ENCODE peak calls at places on chromosomes 12 and 14, in six cellular contexts. L is body of pancreas, Z is uterus, Y is astrocyte, P is colonic mucosa, G is right atrium auricular region. J is an unnamed sample.

GRCh38 chr12:94961413-94961812 is 42.1 kb downstream of the NDUFA12 start:
- DNase-seq in L (no peak), Z (no peak), Y (no peak), P (no peak), G (no peak), J (no peak)

GRCh38 chr12:71958056-71958455 is 19.4 kb downstream of the TPH2 start:
- DNase-seq in L (no peak), Z (no peak), Y (peak), P (no peak), G (no peak), J (no peak)

GRCh38 chr14:22556990-22557623 is 31.9 kb downstream of the DAD1 start:
- DNase-seq in L (peak), Z (peak), Y (peak), P (peak), G (peak), J (no peak)

GRCh38 chr14:92546347-92547053 is 32.9 kb downstream of the RIN3 start:
- DNase-seq in L (no peak), Z (no peak), Y (peak), P (no peak), G (no peak), J (no peak)

GRCh38 chr14:95258156-95258555 is 61.6 kb downstream of the CLMN start:
- DNase-seq in L (no peak), Z (no peak), Y (no peak), P (no peak), G (peak), J (no peak)

GRCh38 chr12:7602287-7602686 is 63.4 kb downstream of the APOBEC1 start:
- DNase-seq in L (no peak), Z (no peak), Y (no peak), P (no peak), G (no peak), J (peak)

GRCh38 chr14:105351920-105352871 is 37.6 kb downstream of the PACS2 start:
- DNase-seq in L (peak), Z (peak), Y (peak), P (peak), G (peak), J (peak)

GRCh38 chr14:33848706-33849454 is 102.0 kb downstream of the EGLN3 start:
- DNase-seq in L (peak), Z (peak), Y (peak), P (peak), G (no peak), J (no peak)

GRCh38 chr12:8011331-8011730 is 21.2 kb upstream of the FOXJ2 start:
- DNase-seq in L (no peak), Z (no peak), Y (peak), P (no peak), G (no peak), J (no peak)

GRCh38 chr14:68211886-68212285 is 392.3 kb downstream of the RAD51B start:
- DNase-seq in L (peak), Z (no peak), Y (no peak), P (no peak), G (no peak), J (no peak)

GRCh38 chr14:103314496-103315277 is 19.4 kb upstream of the EIF5 start:
- DNase-seq in L (peak), Z (no peak), Y (no peak), P (no peak), G (no peak), J (no peak)

GRCh38 chr14:85731198-85731597 is 201.3 kb downstream of the FLRT2 start:
- DNase-seq in L (peak), Z (peak), Y (peak), P (no peak), G (no peak), J (no peak)

GRCh38 chr14:72463291-72463866 is 430.5 kb downstream of the DPF3 start:
- DNase-seq in L (no peak), Z (no peak), Y (no peak), P (no peak), G (no peak), J (no peak)

GRCh38 chr14:102182901-102183619 is 43.4 kb downstream of the WDR20 start:
- DNase-seq in L (no peak), Z (no peak), Y (peak), P (no peak), G (no peak), J (no peak)

GRCh38 chr12:4829793-4830162 is 79.9 kb upstream of the KCNA1 start:
- DNase-seq in L (no peak), Z (no peak), Y (no peak), P (no peak), G (no peak), J (no peak)

GRCh38 chr14:102200690-102201368 is 61.1 kb downstream of the WDR20 start:
- DNase-seq in L (no peak), Z (no peak), Y (no peak), P (no peak), G (no peak), J (no peak)

GRCh38 chr14:70721542-70721941 is 79.8 kb downstream of the TTC9 start:
- DNase-seq in L (no peak), Z (no peak), Y (peak), P (no peak), G (no peak), J (no peak)

GRCh38 chr12:49342066-49342913 is 4.4 kb upstream of the DNAJC22 start:
- DNase-seq in L (peak), Z (peak), Y (peak), P (peak), G (no peak), J (no peak)

GRCh38 chr12:46946137-46946536 is 120.3 kb upstream of the SLC38A4 start:
- DNase-seq in L (no peak), Z (no peak), Y (peak), P (no peak), G (no peak), J (peak)

GRCh38 chr12:505221-505620 is 45.5 kb downstream of the B4GALNT3 start:
- DNase-seq in L (no peak), Z (no peak), Y (no peak), P (no peak), G (no peak), J (no peak)

GRCh38 chr14:105502446-105503295 is 11.6 kb downstream of the TEDC1 start:
- DNase-seq in L (no peak), Z (no peak), Y (no peak), P (no peak), G (no peak), J (no peak)

GRCh38 chr14:65815127-65815526 is 402.6 kb downstream of the FUT8 start:
- DNase-seq in L (no peak), Z (no peak), Y (no peak), P (no peak), G (no peak), J (no peak)

GRCh38 chr12:112130461-112130998 is 5.2 kb downstream of the TRAFD1 start:
- DNase-seq in L (no peak), Z (no peak), Y (no peak), P (no peak), G (no peak), J (no peak)

GRCh38 chr12:112005419-112006395 is 7.3 kb downstream of the TMEM116 start:
- DNase-seq in L (peak), Z (no peak), Y (no peak), P (peak), G (no peak), J (no peak)

GRCh38 chr14:24613241-24613640 is 3.8 kb upstream of the GZMH start:
- DNase-seq in L (no peak), Z (no peak), Y (no peak), P (no peak), G (no peak), J (no peak)

GRCh38 chr14:24913026-24913425 is 136.9 kb downstream of the STXBP6 start:
- DNase-seq in L (no peak), Z (no peak), Y (peak), P (no peak), G (no peak), J (no peak)

GRCh38 chr12:6234906-6235305 is 34.7 kb downstream of the CD9 start:
- DNase-seq in L (no peak), Z (no peak), Y (no peak), P (peak), G (no peak), J (no peak)

GRCh38 chr14:91244501-91244901 is at the start of gene GPR68:
- DNase-seq in L (peak), Z (peak), Y (peak), P (peak), G (peak), J (peak)

GRCh38 chr12:92438641-92439396 is 264.0 kb upstream of the PLEKHG7 start:
- DNase-seq in L (no peak), Z (no peak), Y (no peak), P (no peak), G (no peak), J (no peak)

GRCh38 chr12:89208661-89209096 is 143.6 kb downstream of the DUSP6 start:
- DNase-seq in L (no peak), Z (no peak), Y (no peak), P (no peak), G (no peak), J (no peak)

GRCh38 chr12:110896559-110896958 is 23.8 kb downstream of the MYL2 start:
- DNase-seq in L (no peak), Z (no peak), Y (no peak), P (no peak), G (no peak), J (no peak)

GRCh38 chr12:131345521-131346436 is 365.1 kb upstream of the SFSWAP start:
- DNase-seq in L (no peak), Z (no peak), Y (no peak), P (no peak), G (peak), J (no peak)

GRCh38 chr14:95533391-95533821 is 1.4 kb upstream of the GLRX5 start:
- DNase-seq in L (no peak), Z (no peak), Y (peak), P (no peak), G (no peak), J (no peak)

GRCh38 chr14:104119119-104119699 is 19.2 kb upstream of the KIF26A start:
- DNase-seq in L (no peak), Z (no peak), Y (no peak), P (peak), G (no peak), J (no peak)

GRCh38 chr14:105445901-105446845 is 26.5 kb downstream of the MTA1 start:
- DNase-seq in L (no peak), Z (no peak), Y (no peak), P (no peak), G (no peak), J (no peak)

GRCh38 chr12:132850291-132850690 is 21.6 kb upstream of the GOLGA3 start:
- DNase-seq in L (no peak), Z (no peak), Y (no peak), P (no peak), G (no peak), J (no peak)

GRCh38 chr14:49366416-49366815 is 219.8 kb downstream of the RPS29 start:
- DNase-seq in L (no peak), Z (no peak), Y (no peak), P (no peak), G (no peak), J (no peak)
- TF ChIP-seq CTCF in L (no peak), Z (no peak), Y (no peak), P (no peak), G (no peak), J (no peak)

DNA sequence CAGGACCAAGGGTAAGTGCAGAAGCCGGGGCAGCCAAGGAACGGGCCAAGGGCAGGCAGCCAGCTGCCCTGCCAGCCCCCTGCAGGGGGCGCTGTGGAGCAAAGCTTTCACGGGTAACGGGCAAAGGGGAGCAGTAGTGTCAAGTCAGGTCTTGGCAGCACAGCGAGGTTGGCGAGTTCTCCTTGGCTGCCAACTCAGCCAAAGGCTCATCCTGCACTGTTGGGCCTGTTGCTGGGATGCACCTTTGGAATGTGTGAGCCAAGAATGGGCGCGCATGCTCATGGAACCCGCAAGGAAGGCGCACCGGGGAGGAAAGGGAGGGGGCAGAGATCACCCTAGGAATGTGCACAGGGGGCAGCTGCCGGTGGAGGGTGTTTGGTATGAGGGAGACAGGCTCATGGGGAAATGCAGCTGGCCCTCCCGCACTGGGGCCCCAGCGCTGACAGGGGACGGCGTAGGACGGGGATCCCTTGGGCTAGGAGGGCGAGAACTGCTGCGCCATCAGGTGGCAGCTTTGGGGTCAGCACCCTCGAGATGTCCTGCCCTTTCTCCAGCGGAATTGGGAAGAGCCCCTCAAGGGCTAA is 138.0 kb downstream of the ASCL4 start:
- DNase-seq in L (peak), Z (no peak), Y (no peak), P (peak), G (no peak), J (no peak)
- H3K4me3 ChIP-seq in L (no peak), Z (no peak), Y (no peak), P (peak), G (no peak), J (no peak)

GRCh38 chr12:53061404-53062010 is 11.6 kb downstream of the TNS2 start:
- DNase-seq in L (peak), Z (peak), Y (no peak), P (peak), G (no peak), J (no peak)
- TF ChIP-seq CTCF in L (peak), Z (no peak), Y (no peak), P (no peak), G (no peak), J (peak)

GRCh38 chr14:56491299-56492285 is 88.0 kb upstream of the TMEM260 start:
- DNase-seq in L (peak), Z (no peak), Y (peak), P (peak), G (no peak), J (no peak)

GRCh38 chr14:56488306-56488705 is 91.3 kb upstream of the TMEM260 start:
- DNase-seq in L (no peak), Z (no peak), Y (no peak), P (no peak), G (no peak), J (no peak)

GRCh38 chr14:56487090-56487667 is 92.4 kb upstream of the TMEM260 start:
- DNase-seq in L (no peak), Z (no peak), Y (no peak), P (no peak), G (no peak), J (no peak)

GRCh38 chr14:56490379-56490778 is 89.2 kb upstream of the TMEM260 start:
- DNase-seq in L (no peak), Z (no peak), Y (peak), P (no peak), G (no peak), J (no peak)

GRCh38 chr14:56487761-56488160 is 91.8 kb upstream of the TMEM260 start:
- DNase-seq in L (no peak), Z (no peak), Y (peak), P (no peak), G (no peak), J (peak)
- H3K4me3 ChIP-seq in L (no peak), Z (no peak), Y (no peak), P (no peak), G (no peak), J (no peak)

GRCh38 chr14:89955418-89956293 is at the start of gene TDP1:
- DNase-seq in L (peak), Z (peak), Y (peak), P (peak), G (peak), J (peak)

GRCh38 chr14:89953602-89954001 is 928 bp downstream of the EFCAB11 start:
- DNase-seq in L (no peak), Z (no peak), Y (no peak), P (no peak), G (no peak), J (no peak)

GRCh38 chr14:89952581-89952980 is 1.9 kb downstream of the EFCAB11 start:
- DNase-seq in L (no peak), Z (no peak), Y (no peak), P (no peak), G (no peak), J (no peak)

GRCh38 chr14:89955022-89955414 is 488 bp upstream of the EFCAB11 start:
- DNase-seq in L (peak), Z (no peak), Y (no peak), P (no peak), G (no peak), J (no peak)

GRCh38 chr14:89954045-89955021 is at the start of gene EFCAB11:
- DNase-seq in L (peak), Z (peak), Y (peak), P (peak), G (peak), J (peak)
- TF ChIP-seq CTCF in L (no peak), Z (peak), Y (peak), P (no peak), G (no peak), J (peak)

DNA sequence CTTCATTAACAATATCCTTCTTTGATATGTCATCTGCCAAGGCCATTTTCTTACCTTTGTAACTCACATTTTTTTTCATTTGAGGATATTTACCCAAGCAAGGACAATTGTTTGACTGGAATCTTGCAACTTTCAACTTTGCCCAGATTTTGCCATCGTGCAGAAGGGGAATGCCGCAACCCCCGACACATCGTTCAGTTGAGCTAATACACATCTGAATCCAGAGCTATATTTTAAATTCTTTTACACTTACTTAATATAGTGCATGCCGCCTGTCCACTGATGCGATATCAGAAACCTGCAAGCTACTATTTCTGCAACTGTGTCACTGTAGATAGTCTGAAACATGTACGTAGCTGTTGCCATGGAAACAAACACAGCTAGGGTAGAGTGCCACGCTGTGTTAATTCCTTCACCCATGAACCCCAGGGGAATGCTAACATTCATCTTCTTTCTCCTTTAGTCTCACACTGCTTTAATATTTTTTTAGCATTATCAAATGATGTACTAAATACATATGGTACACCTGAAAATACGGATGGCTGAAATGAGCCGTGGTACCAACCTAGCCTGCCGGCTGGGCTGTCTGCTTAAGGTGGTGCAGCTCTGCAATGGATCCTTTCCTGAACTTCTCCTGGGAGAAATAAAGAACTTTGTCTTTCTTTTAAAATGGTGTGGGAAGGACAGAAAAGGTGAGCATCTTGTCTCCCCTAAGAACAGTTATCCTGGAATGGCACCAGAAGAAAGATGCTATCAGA is 77.0 kb upstream of the FOXN3 start:
- DNase-seq in L (peak), Z (no peak), Y (peak), P (no peak), G (no peak), J (no peak)
- H3K4me3 ChIP-seq in L (no peak), Z (no peak), Y (no peak), P (no peak), G (no peak), J (no peak)

GRCh38 chr14:41280745-41281144 is 325.9 kb upstream of the LRFN5 start:
- DNase-seq in L (no peak), Z (no peak), Y (no peak), P (no peak), G (no peak), J (no peak)
- TF ChIP-seq CTCF in L (no peak), Z (no peak), Y (no peak), P (no peak), G (no peak), J (no peak)